ENCODE peak calls at places on chromosomes 1 and 21, in seven cellular contexts. A is IMR-90, B is neuronal stem cell, Z is mesendoderm, D is H9, H is trophoblast cell, E is H1. Y is an unnamed sample.

GRCh38 chr1:96979287-96979686 is 257.7 kb downstream of the PTBP2 start:
- DNase-seq in A (peak; percentile 32), B (no peak), Z (no peak), D (no peak), H (no peak), E (no peak), Y (no peak)

GRCh38 chr1:228276361-228276831 is 68.6 kb downstream of the OBSCN start:
- DNase-seq in A (no peak), B (no peak), Z (no peak), D (no peak), H (no peak), E (no peak), Y (peak; percentile 5)

GRCh38 chr1:18955442-18956188 is 861 bp downstream of the IFFO2 start:
- DNase-seq in A (no peak), B (no peak), Z (peak; percentile 57), D (peak; percentile 62), H (peak; percentile 66), E (peak; percentile 70), Y (peak; percentile 34)

GRCh38 chr1:227445746-227446145 is 117.6 kb upstream of the ZNF678 start:
- DNase-seq in A (no peak), B (no peak), Z (no peak), D (no peak), H (peak; percentile 90), E (no peak), Y (no peak)

GRCh38 chr1:8816831-8817412 is 518 bp downstream of the RERE start:
- DNase-seq in A (no peak), B (no peak), Z (peak; percentile 42), D (no peak), H (peak; percentile 42), E (peak; percentile 70), Y (peak; percentile 28)

GRCh38 chr1:40966411-40966810 is 13.1 kb upstream of the CTPS1 start:
- DNase-seq in A (no peak), B (no peak), Z (no peak), D (no peak), H (no peak), E (no peak), Y (no peak)

GRCh38 chr1:8412183-8412831 is 94.4 kb downstream of the SLC45A1 start:
- DNase-seq in A (peak; percentile 91), B (no peak), Z (no peak), D (no peak), H (peak; percentile 8), E (no peak), Y (peak; percentile 89)

GRCh38 chr1:18641005-18641941 is 10.6 kb downstream of the PAX7 start:
- DNase-seq in A (no peak), B (no peak), Z (peak; percentile 79), D (no peak), H (no peak), E (peak; percentile 64), Y (no peak)

GRCh38 chr1:224065455-224065854 is 48.5 kb upstream of the FBXO28 start:
- DNase-seq in A (peak; percentile 79), B (no peak), Z (no peak), D (no peak), H (no peak), E (no peak), Y (no peak)

GRCh38 chr1:99003911-99004269 is 771 bp downstream of the PLPPR5 start:
- DNase-seq in A (no peak), B (no peak), Z (peak; percentile 23), D (peak; percentile 36), H (no peak), E (peak; percentile 53), Y (no peak)

GRCh38 chr1:224922404-224923164 is 6.9 kb upstream of the DNAH14 start:
- DNase-seq in A (peak; percentile 39), B (peak; percentile 33), Z (peak; percentile 83), D (peak; percentile 61), H (peak; percentile 73), E (peak; percentile 54), Y (peak; percentile 54)

GRCh38 chr1:21639594-21640041 is 29.5 kb downstream of the RAP1GAP start:
- DNase-seq in A (no peak), B (no peak), Z (peak; percentile 78), D (no peak), H (no peak), E (no peak), Y (no peak)

GRCh38 chr21:37787456-37787855 is 128.8 kb downstream of the KCNJ6 start:
- DNase-seq in A (peak; percentile 93), B (no peak), Z (peak; percentile 36), D (no peak), H (peak; percentile 19), E (no peak), Y (peak; percentile 87)

GRCh38 chr1:20400341-20401177 is 85.5 kb downstream of the CAMK2N1 start:
- DNase-seq in A (no peak), B (no peak), Z (no peak), D (peak; percentile 24), H (no peak), E (no peak), Y (no peak)

GRCh38 chr1:91997607-91998195 is 32.1 kb upstream of the EPHX4 start:
- DNase-seq in A (peak; percentile 68), B (peak; percentile 17), Z (peak; percentile 30), D (no peak), H (peak; percentile 61), E (no peak), Y (peak; percentile 50)

GRCh38 chr1:206116873-206117150 is 376 bp downstream of the AVPR1B start:
- DNase-seq in A (no peak), B (no peak), Z (no peak), D (peak; percentile 38), H (no peak), E (no peak), Y (no peak)
- H3K9ac ChIP-seq in A (no peak overlapping the region), B (no peak overlapping the region), Z (peak overlapping the region; percentile 44), D (no peak overlapping the region), H (no peak overlapping the region), E (no peak overlapping the region), Y (peak overlapping the region; percentile 54)

GRCh38 chr1:65568285-65568684 is 147.8 kb downstream of the LEPR start:
- DNase-seq in A (no peak), B (no peak), Z (no peak), D (no peak), H (no peak), E (no peak), Y (no peak)

DNA sequence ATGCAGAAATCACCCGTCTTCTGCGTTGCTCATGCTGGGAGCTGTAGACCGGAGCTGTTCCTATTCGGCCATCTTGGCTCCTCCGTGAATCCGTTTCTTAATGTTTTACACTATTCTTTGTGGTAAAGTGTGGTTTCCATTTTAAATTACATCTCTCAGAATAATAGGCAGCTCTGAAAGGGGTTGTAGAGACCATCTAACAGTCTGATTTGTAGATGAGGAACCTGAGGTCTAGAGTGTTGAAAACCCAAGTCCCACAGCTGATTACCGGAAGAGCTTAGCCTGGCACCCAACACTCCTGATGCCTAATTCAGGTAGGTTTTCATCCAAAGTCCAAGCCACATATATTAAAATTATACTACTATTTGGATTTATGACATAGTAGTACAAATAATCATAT is 144.0 kb downstream of the LEPR start:
- DNase-seq in A (no peak), B (no peak), Z (no peak), D (no peak), H (no peak), E (no peak), Y (no peak)
- H2BK120ac ChIP-seq in A (no peak overlapping the region), B (no peak overlapping the region), Z (no peak overlapping the region), D (no peak overlapping the region), H (no peak overlapping the region), E (no peak overlapping the region), Y (peak overlapping the region; percentile 61)

GRCh38 chr1:211581521-211581920 is 2.6 kb upstream of the SLC30A1 start:
- DNase-seq in A (peak; percentile 78), B (no peak), Z (no peak), D (no peak), H (no peak), E (no peak), Y (peak; percentile 41)

GRCh38 chr1:211579434-211580302 is 707 bp upstream of the SLC30A1 start:
- DNase-seq in A (peak; percentile 23), B (no peak), Z (peak; percentile 91), D (peak; percentile 85), H (peak; percentile 60), E (no peak), Y (peak; percentile 56)

GRCh38 chr1:211577826-211578639 is 928 bp downstream of the SLC30A1 start:
- DNase-seq in A (peak; percentile 56), B (peak; percentile 57), Z (peak; percentile 90), D (peak; percentile 91), H (peak; percentile 82), E (peak; percentile 85), Y (peak; percentile 69)

GRCh38 chr1:211578640-211579433 is at the start of gene SLC30A1:
- DNase-seq in A (peak; percentile 97), B (peak; percentile 97), Z (peak; percentile 98), D (peak; percentile 96), H (peak; percentile 98), E (peak; percentile 98), Y (peak; percentile 97)

DNA sequence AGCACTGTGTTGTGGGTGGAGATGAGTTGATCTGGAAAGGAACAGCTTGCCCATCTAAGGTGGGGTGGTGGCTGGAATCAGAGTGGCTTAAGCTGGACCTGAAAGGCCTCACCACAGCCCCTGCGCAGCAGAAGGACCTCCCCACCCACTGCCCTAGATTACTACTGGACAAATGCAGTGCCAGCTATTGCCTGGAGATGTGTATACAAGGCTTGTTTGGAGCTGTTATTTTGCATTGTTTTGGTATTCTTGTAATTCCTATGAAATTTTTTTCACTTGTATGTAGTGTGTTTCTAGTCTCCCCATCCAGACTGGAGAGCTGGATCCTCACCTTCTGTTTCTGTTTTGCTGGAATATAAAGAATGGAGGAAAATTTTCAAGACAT is 1.3 kb upstream of the SLC30A1 start:
- DNase-seq in A (no peak), B (no peak), Z (no peak), D (no peak), H (no peak), E (no peak), Y (no peak)
- H3K9ac ChIP-seq in A (no peak overlapping the region), B (no peak overlapping the region), Z (no peak overlapping the region), D (no peak overlapping the region), H (no peak overlapping the region), E (no peak overlapping the region), Y (peak overlapping the region; percentile 89)

GRCh38 chr1:218364028-218364710 is 19.0 kb downstream of the TGFB2 start:
- DNase-seq in A (peak; percentile 46), B (no peak), Z (no peak), D (no peak), H (no peak), E (no peak), Y (no peak)

GRCh38 chr1:218361298-218362065 is 16.3 kb downstream of the TGFB2 start:
- DNase-seq in A (peak; percentile 80), B (no peak), Z (peak; percentile 60), D (no peak), H (no peak), E (peak; percentile 39), Y (peak; percentile 73)

GRCh38 chr1:218363141-218363540 is 18.0 kb downstream of the TGFB2 start:
- DNase-seq in A (no peak), B (no peak), Z (no peak), D (no peak), H (no peak), E (peak; percentile 19), Y (no peak)

GRCh38 chr1:218365600-218365999 is 20.5 kb downstream of the TGFB2 start:
- DNase-seq in A (no peak), B (no peak), Z (no peak), D (no peak), H (no peak), E (no peak), Y (no peak)

DNA sequence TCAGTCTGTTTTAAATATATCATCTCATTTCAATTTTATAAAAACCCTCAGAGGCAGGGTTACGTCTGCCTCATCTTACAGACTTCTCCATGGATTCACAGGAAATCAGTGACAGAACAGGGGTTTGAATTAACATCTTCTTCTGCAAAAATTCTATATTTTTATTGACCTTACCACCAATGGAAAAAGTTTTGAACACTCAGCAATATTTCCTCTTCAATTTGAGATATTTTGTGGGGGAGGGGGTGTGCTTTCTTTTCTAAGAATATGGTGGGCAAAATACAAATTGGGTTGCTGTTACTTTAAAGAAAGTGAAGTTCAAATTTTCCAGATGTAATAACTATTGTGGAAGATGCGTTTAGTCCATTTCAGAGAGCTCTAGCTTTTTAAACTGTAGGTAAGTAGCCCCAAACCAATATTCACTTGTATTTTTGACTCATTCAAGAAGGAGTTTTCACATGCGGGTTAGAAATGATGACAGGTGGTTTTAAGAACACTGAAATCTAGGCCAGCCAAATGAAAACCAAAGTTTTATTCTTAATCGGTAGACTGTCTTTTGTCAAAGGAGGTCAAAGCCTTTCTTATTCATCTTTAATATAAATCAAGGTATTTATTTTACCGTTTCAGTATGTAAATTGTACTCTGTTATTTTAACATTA is 17.4 kb downstream of the TGFB2 start:
- DNase-seq in A (no peak), B (no peak), Z (no peak), D (no peak), H (no peak), E (no peak), Y (no peak)
- H2BK120ac ChIP-seq in A (no peak overlapping the region), B (no peak overlapping the region), Z (no peak overlapping the region), D (no peak overlapping the region), H (no peak overlapping the region), E (no peak overlapping the region), Y (no peak overlapping the region)